ENCODE peak calls at places on chromosome X, in five cellular contexts. U is fibroblast of lung, O is GM12865, M is AG09309, S is hepatocyte. T is an unnamed sample.

GRCh38 chrX:124194209-124194608 is 138.3 kb upstream of the TEX13D start:
- DNase-seq in U (no peak), O (no peak), M (no peak), S (no peak), T (no peak)

GRCh38 chrX:153634236-153634635 is 12.8 kb upstream of the DUSP9 start:
- DNase-seq in U (no peak), O (no peak), M (no peak), S (no peak), T (no peak)

GRCh38 chrX:15269618-15270521 is at the start of gene ASB9:
- DNase-seq in U (peak), O (peak), M (peak), S (peak), T (peak)

GRCh38 chrX:140190441-140191108 is 225.3 kb upstream of the CXorf66 start:
- DNase-seq in U (peak), O (no peak), M (no peak), S (no peak), T (peak)

GRCh38 chrX:46788902-46789301 is 30.0 kb upstream of the SLC9A7 start:
- DNase-seq in U (peak), O (no peak), M (no peak), S (no peak), T (peak)

GRCh38 chrX:130049821-130050220 is 60.5 kb downstream of the ELF4 start:
- DNase-seq in U (no peak), O (no peak), M (no peak), S (no peak), T (peak)

GRCh38 chrX:115895678-115896329 is 274.7 kb upstream of the AGTR2 start:
- DNase-seq in U (no peak), O (no peak), M (no peak), S (no peak), T (no peak)

GRCh38 chrX:9610774-9611392 is 146.0 kb downstream of the TBL1X start:
- DNase-seq in U (peak), O (peak), M (no peak), S (no peak), T (peak)

GRCh38 chrX:57453901-57454300 is 137.9 kb upstream of the ZXDB start:
- DNase-seq in U (no peak), O (peak), M (no peak), S (no peak), T (peak)

GRCh38 chrX:41482153-41482850 is 35.2 kb downstream of the NYX start:
- DNase-seq in U (no peak), O (no peak), M (no peak), S (peak), T (peak)

GRCh38 chrX:1425381-1425780 is 27.3 kb downstream of the ASMTL start:
- DNase-seq in U (no peak), O (no peak), M (no peak), S (no peak), T (no peak)

GRCh38 chrX:150697641-150698040 is 4.4 kb downstream of the MTMR1 start:
- DNase-seq in U (no peak), O (no peak), M (no peak), S (no peak), T (no peak)

GRCh38 chrX:47060708-47061107 is 17.5 kb upstream of the RGN start:
- DNase-seq in U (no peak), O (no peak), M (no peak), S (no peak), T (no peak)

GRCh38 chrX:107566603-107567262 is 61.6 kb upstream of the PRPS1 start:
- DNase-seq in U (peak), O (no peak), M (no peak), S (no peak), T (peak)

GRCh38 chrX:105822138-105823091 is at the start of gene NRK:
- DNase-seq in U (peak), O (no peak), M (no peak), S (peak), T (no peak)

GRCh38 chrX:18674417-18674787 is 2.5 kb upstream of the RS1 start:
- DNase-seq in U (no peak), O (no peak), M (no peak), S (peak), T (no peak)

GRCh38 chrX:86194758-86195157 is 46.5 kb downstream of the DACH2 start:
- DNase-seq in U (no peak), O (no peak), M (no peak), S (no peak), T (no peak)

GRCh38 chrX:101287402-101287801 is 3.7 kb downstream of the TAF7L start:
- DNase-seq in U (peak), O (peak), M (no peak), S (peak), T (peak)

GRCh38 chrX:151386838-151387459 is 10.1 kb upstream of the VMA21 start:
- DNase-seq in U (no peak), O (no peak), M (no peak), S (peak), T (no peak)

GRCh38 chrX:32118832-32119231 is 1047.0 kb upstream of the FTHL17 start:
- DNase-seq in U (no peak), O (no peak), M (no peak), S (no peak), T (no peak)

GRCh38 chrX:46611658-46612362 is 38.2 kb downstream of the CHST7 start:
- DNase-seq in U (no peak), O (no peak), M (no peak), S (no peak), T (no peak)

GRCh38 chrX:109350051-109350450 is 131.8 kb downstream of the GUCY2F start:
- DNase-seq in U (no peak), O (no peak), M (no peak), S (no peak), T (no peak)

GRCh38 chrX:19893722-19894121 is 6.3 kb upstream of the SH3KBP1 start:
- DNase-seq in U (peak), O (no peak), M (no peak), S (no peak), T (peak)

GRCh38 chrX:96387801-96388200 is 296.8 kb upstream of the DIAPH2 start:
- DNase-seq in U (no peak), O (no peak), M (no peak), S (no peak), T (no peak)

GRCh38 chrX:21735753-21736127 is 22.2 kb downstream of the SMPX start:
- DNase-seq in U (peak), O (no peak), M (no peak), S (no peak), T (no peak)

GRCh38 chrX:76148753-76149152 is 24.1 kb upstream of the PBDC1 start:
- DNase-seq in U (peak), O (peak), M (no peak), S (peak), T (peak)

DNA sequence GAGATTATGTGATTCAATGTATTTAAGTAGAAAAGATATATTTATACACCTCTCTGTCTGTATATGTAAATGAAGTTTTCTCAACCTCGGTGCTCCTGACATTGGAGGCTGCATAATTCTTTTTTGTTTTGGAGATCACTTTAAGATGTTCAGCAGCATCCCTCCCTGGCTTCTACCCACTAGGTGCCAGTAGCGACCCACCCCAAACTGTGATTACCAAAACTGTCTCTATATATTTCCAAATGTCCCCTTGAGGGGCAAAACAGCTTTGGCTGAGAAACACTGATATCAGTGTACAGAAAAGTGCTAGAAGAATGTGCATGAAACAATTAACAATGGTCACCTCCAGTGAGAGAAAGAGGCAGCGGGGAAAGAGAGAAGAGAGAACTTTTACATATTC is 51.2 kb downstream of the DCX start:
- DNase-seq in U (no peak), O (no peak), M (no peak), S (no peak), T (no peak)
- TF ChIP-seq CTCF in U (no peak), O (no peak), M (no peak), S (peak), T (no peak)

GRCh38 chrX:103823591-103823990 is 8.5 kb downstream of the RAB9B start:
- DNase-seq in U (peak), O (no peak), M (no peak), S (no peak), T (peak)
- TF ChIP-seq CTCF in U (no peak), O (no peak), M (no peak), S (no peak), T (no peak)

GRCh38 chrX:136339702-136340101 is 38.9 kb downstream of the ADGRG4 start:
- DNase-seq in U (no peak), O (no peak), M (no peak), S (no peak), T (no peak)

DNA sequence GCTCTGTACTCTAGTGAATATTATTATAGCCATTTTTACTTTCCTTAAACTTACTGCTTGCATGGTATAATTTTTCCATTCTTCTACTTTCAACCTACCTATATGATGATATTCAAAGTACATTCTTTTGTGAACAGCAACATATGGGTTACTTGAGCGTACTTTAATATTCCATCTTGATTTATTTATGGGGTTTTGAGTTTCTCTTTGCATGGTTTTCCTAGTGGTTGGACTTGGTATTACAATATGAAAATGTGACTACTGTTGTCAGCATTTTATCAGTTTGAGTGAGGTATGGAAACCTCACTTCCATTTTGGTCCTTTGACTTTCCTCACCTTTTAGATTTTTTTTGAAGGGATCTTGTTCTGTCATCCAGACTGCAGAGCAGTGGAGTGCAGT is 35.9 kb downstream of the ADGRG4 start:
- DNase-seq in U (no peak), O (peak), M (no peak), S (no peak), T (peak)
- TF ChIP-seq CTCF in U (no peak), O (peak), M (peak), S (peak), T (peak)

DNA sequence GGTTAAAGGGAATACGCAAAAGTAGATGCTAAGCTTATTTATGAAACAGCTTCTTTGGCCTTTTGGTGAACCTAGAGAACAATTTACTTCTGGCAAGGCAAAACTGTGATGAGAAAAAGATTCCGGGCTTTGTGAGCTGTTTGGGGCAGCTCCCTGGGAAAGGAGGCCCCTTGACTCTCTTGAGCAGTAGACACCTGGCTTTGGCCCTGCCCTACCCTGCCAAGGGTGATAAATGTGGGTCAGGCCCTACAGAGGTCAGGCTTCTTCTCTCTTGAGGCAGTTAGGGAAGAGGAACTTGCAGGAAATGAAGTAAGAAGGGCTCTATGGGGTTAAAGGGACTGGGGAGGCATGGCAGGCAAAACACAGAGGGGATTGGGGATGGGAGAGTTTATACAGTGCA is 509.7 kb downstream of the MID1IP1 start:
- DNase-seq in U (no peak), O (no peak), M (no peak), S (no peak), T (no peak)
- TF ChIP-seq CTCF in U (no peak), O (no peak), M (no peak), S (no peak), T (no peak)

T was measured in fibroblast of the aortic adventitia.